ENCODE peak calls at places on chromosome X, in ten cellular contexts. X is fibroblast of the conjunctiva; H is HTR-8/SVneo; U is activated naive CD4-positive, alpha-beta T cell treated with anti-CD3 and anti-CD28 coated beads, Interleukin-2, amount 10 ng/mL, durations not matched to agents 7 days and 5 days; D is stimulated activated CD4-positive, alpha-beta T cell treated with anti-CD3 and anti-CD28 coated beads, Interleukin-1b, Interleukin-23, amount 100 ng/mL, for 24 hours; Z is AG09309; N is cardiac muscle cell; L is anterior cingulate cortex; P is K562; B is germinal center. W is an unnamed sample.

GRCh38 chrX:20218809-20219505 is 47.8 kb downstream of the RPS6KA3 start:
- DNase-seq in X (no peak), H (no peak), U (no peak), D (no peak), Z (no peak), N (peak), L (no peak), P (peak), B (no peak), W (no peak)

GRCh38 chrX:50747471-50747900 is 66.5 kb downstream of the SHROOM4 start:
- DNase-seq in X (no peak), H (no peak), U (no peak), D (no peak), Z (peak), N (peak), L (no peak), P (peak), B (peak), W (no peak)

GRCh38 chrX:29604381-29604780 is 611.0 kb upstream of the MAGEB2 start:
- DNase-seq in X (no peak), H (no peak), U (no peak), D (no peak), Z (no peak), N (no peak), L (no peak), P (no peak), B (no peak), W (no peak)

GRCh38 chrX:10725071-10725470 is 104.7 kb upstream of the MID1 start:
- DNase-seq in X (no peak), H (no peak), U (no peak), D (no peak), Z (no peak), N (no peak), L (no peak), P (peak), B (peak), W (no peak)

GRCh38 chrX:24494544-24495113 is 29.5 kb downstream of the PDK3 start:
- DNase-seq in X (peak), H (peak), U (no peak), D (no peak), Z (peak), N (peak), L (no peak), P (no peak), B (no peak), W (no peak)

GRCh38 chrX:24190500-24191156 is 41.1 kb downstream of the ZFX start:
- DNase-seq in X (peak), H (no peak), U (no peak), D (no peak), Z (no peak), N (peak), L (no peak), P (no peak), B (no peak), W (no peak)

GRCh38 chrX:23742174-23742692 is 843 bp downstream of the ACOT9 start:
- DNase-seq in X (peak), H (peak), U (peak), D (no peak), Z (peak), N (peak), L (no peak), P (peak), B (peak), W (peak)

GRCh38 chrX:68693481-68694410 is 46.3 kb downstream of the STARD8 start:
- DNase-seq in X (no peak), H (peak), U (peak), D (no peak), Z (no peak), N (peak), L (no peak), P (peak), B (peak), W (peak)

GRCh38 chrX:34813618-34814017 is 129.0 kb upstream of the FAM47B start:
- DNase-seq in X (no peak), H (no peak), U (no peak), D (no peak), Z (no peak), N (no peak), L (no peak), P (no peak), B (no peak), W (no peak)

GRCh38 chrX:43560247-43560946 is 95.7 kb upstream of the MAOA start:
- DNase-seq in X (no peak), H (no peak), U (no peak), D (no peak), Z (no peak), N (no peak), L (no peak), P (no peak), B (no peak), W (no peak)

GRCh38 chrX:135707880-135708279 is 5.6 kb upstream of the CT45A1 start:
- DNase-seq in X (no peak), H (no peak), U (peak), D (peak), Z (no peak), N (peak), L (no peak), P (peak), B (peak), W (no peak)

GRCh38 chrX:100643943-100644587 is at the start of gene SRPX2:
- DNase-seq in X (peak), H (peak), U (no peak), D (no peak), Z (peak), N (peak), L (peak), P (no peak), B (no peak), W (no peak)

GRCh38 chrX:11423362-11423818 is 130.2 kb downstream of the AMELX start:
- DNase-seq in X (no peak), H (peak), U (no peak), D (no peak), Z (no peak), N (peak), L (no peak), P (peak), B (no peak), W (no peak)

GRCh38 chrX:110045421-110045820 is 42.5 kb downstream of the TMEM164 start:
- DNase-seq in X (no peak), H (no peak), U (no peak), D (no peak), Z (no peak), N (no peak), L (no peak), P (no peak), B (no peak), W (no peak)

GRCh38 chrX:20221902-20222301 is 44.8 kb downstream of the RPS6KA3 start:
- DNase-seq in X (no peak), H (no peak), U (no peak), D (no peak), Z (no peak), N (no peak), L (no peak), P (peak), B (no peak), W (no peak)

GRCh38 chrX:1537031-1537715 is at the start of gene P2RY8:
- DNase-seq in X (peak), H (peak), U (peak), D (peak), Z (no peak), N (peak), L (no peak), P (no peak), B (peak), W (peak)

GRCh38 chrX:107744868-107745267 is 30.7 kb downstream of the TSC22D3 start:
- DNase-seq in X (no peak), H (no peak), U (no peak), D (no peak), Z (no peak), N (no peak), L (no peak), P (no peak), B (no peak), W (no peak)

GRCh38 chrX:66676413-66676812 is 37.5 kb upstream of the EDA2R start:
- DNase-seq in X (peak), H (no peak), U (no peak), D (no peak), Z (peak), N (peak), L (no peak), P (no peak), B (no peak), W (no peak)

GRCh38 chrX:28586291-28586690 is 955 bp upstream of the IL1RAPL1 start:
- DNase-seq in X (no peak), H (peak), U (no peak), D (no peak), Z (no peak), N (peak), L (no peak), P (no peak), B (no peak), W (no peak)

GRCh38 chrX:119398974-119399771 is at the start of gene SLC25A43:
- DNase-seq in X (no peak), H (peak), U (peak), D (no peak), Z (no peak), N (peak), L (no peak), P (peak), B (peak), W (no peak)

GRCh38 chrX:134782796-134783195 is 124.5 kb upstream of the PLAC1 start:
- DNase-seq in X (peak), H (no peak), U (no peak), D (no peak), Z (no peak), N (peak), L (no peak), P (no peak), B (no peak), W (peak)

GRCh38 chrX:94560930-94561329 is 886.9 kb downstream of the FAM133A start:
- DNase-seq in X (no peak), H (no peak), U (no peak), D (no peak), Z (no peak), N (no peak), L (no peak), P (no peak), B (no peak), W (no peak)

W was measured in DMS79 treated with DMSO at 0.1 percent for 48 hours.